ENCODE peak calls at places on chromosomes 5 and 9, in four cellular contexts. V is activated T-helper 1 cell treated with Interleukin-2 at 50 U/mL for 16 hours, T is WTC11, I is skeletal muscle cell. Z is an unnamed sample.

GRCh38 chr5:5306696-5307095 is 115.8 kb upstream of the ICE1 start:
- DNase-seq in V (no peak), T (no peak), I (no peak), Z (no peak)

GRCh38 chr5:34791761-34792244 is 47.2 kb upstream of the TTC23L start:
- DNase-seq in V (no peak), T (no peak), I (no peak), Z (no peak)

GRCh38 chr5:141958773-141959172 is 771 bp upstream of the PCDH12 start:
- DNase-seq in V (no peak), T (no peak), I (no peak), Z (no peak)

GRCh38 chr5:179257190-179257741 is 88.0 kb downstream of the ADAMTS2 start:
- DNase-seq in V (no peak), T (peak), I (no peak), Z (peak)

GRCh38 chr9:2420488-2421056 is 201.0 kb upstream of the VLDLR start:
- DNase-seq in V (no peak), T (no peak), I (no peak), Z (no peak)

GRCh38 chr5:134146651-134147544 is 29.9 kb downstream of the SKP1 start:
- DNase-seq in V (no peak), T (no peak), I (no peak), Z (no peak)

GRCh38 chr5:94759022-94759421 is 140.6 kb downstream of the SLF1 start:
- DNase-seq in V (no peak), T (no peak), I (no peak), Z (no peak)

GRCh38 chr5:165138261-165138660 is 1632.8 kb downstream of the MAT2B start:
- DNase-seq in V (no peak), T (no peak), I (no peak), Z (no peak)

GRCh38 chr9:136142416-136142800 is 23.7 kb upstream of the TMEM250 start:
- DNase-seq in V (no peak), T (peak), I (no peak), Z (no peak)

GRCh38 chr5:96079075-96079474 is 117.4 kb upstream of the ELL2 start:
- DNase-seq in V (no peak), T (no peak), I (peak), Z (peak)

GRCh38 chr5:164256351-164256750 is 750.9 kb downstream of the MAT2B start:
- DNase-seq in V (no peak), T (no peak), I (no peak), Z (no peak)

GRCh38 chr5:12022444-12022843 is 118.2 kb upstream of the CTNND2 start:
- DNase-seq in V (no peak), T (no peak), I (no peak), Z (no peak)

GRCh38 chr5:143350790-143351603 is 52.5 kb downstream of the NR3C1 start:
- DNase-seq in V (no peak), T (no peak), I (peak), Z (no peak)

GRCh38 chr5:151619812-151620462 is 28.8 kb upstream of the FAT2 start:
- DNase-seq in V (no peak), T (peak), I (no peak), Z (no peak)

GRCh38 chr5:76626738-76627137 is 3.5 kb upstream of the F2RL2 start:
- DNase-seq in V (no peak), T (no peak), I (no peak), Z (no peak)

GRCh38 chr9:128084746-128085145 is 16.7 kb downstream of the SLC25A25 start:
- DNase-seq in V (no peak), T (no peak), I (no peak), Z (no peak)

GRCh38 chr9:81431662-81432061 is 257.7 kb downstream of the TLE1 start:
- DNase-seq in V (no peak), T (no peak), I (peak), Z (no peak)

GRCh38 chr5:83285661-83286398 is 185.7 kb upstream of the VCAN start:
- DNase-seq in V (no peak), T (no peak), I (no peak), Z (no peak)

GRCh38 chr9:88777498-88778312 is 213.6 kb upstream of the S1PR3 start:
- DNase-seq in V (no peak), T (no peak), I (no peak), Z (no peak)

GRCh38 chr5:146919304-146919703 is 40.7 kb upstream of the PPP2R2B start:
- DNase-seq in V (no peak), T (peak), I (no peak), Z (no peak)

GRCh38 chr5:89374144-89374784 is 491.3 kb upstream of the MEF2C start:
- DNase-seq in V (no peak), T (no peak), I (no peak), Z (no peak)

GRCh38 chr9:114250235-114250568 is 72.7 kb upstream of the ORM1 start:
- DNase-seq in V (no peak), T (no peak), I (peak), Z (peak)

GRCh38 chr9:69181908-69182353 is 7.9 kb downstream of the TJP2 start:
- DNase-seq in V (no peak), T (no peak), I (no peak), Z (no peak)

GRCh38 chr5:134502259-134502658 is 23.2 kb upstream of the JADE2 start:
- DNase-seq in V (no peak), T (no peak), I (no peak), Z (no peak)

GRCh38 chr5:6755941-6756340 is 42.7 kb downstream of the TENT4A start:
- DNase-seq in V (no peak), T (no peak), I (no peak), Z (no peak)

GRCh38 chr5:90709323-90710148 is 150.9 kb downstream of the ADGRV1 start:
- DNase-seq in V (no peak), T (peak), I (peak), Z (no peak)